ENCODE peak calls at places on chromosomes 12 and 14, in four cellular contexts. J is activated naive CD4-positive, alpha-beta T cell treated with anti-CD3 and anti-CD28 coated beads for 36 hours; Z is WERI-Rb-1; X is iris pigment epithelial cell. G is an unnamed sample.

GRCh38 chr14:64682173-64682710 is 22.0 kb upstream of the PLEKHG3 start:
- DNase-seq in X (peak), Z (no peak), J (no peak), G (no peak)

GRCh38 chr12:116718578-116719454 is 19.1 kb downstream of the SPRING1 start:
- DNase-seq in X (peak), Z (no peak), J (no peak), G (no peak)

GRCh38 chr12:16020034-16020433 is 108.9 kb downstream of the DERA start:
- DNase-seq in X (no peak), Z (no peak), J (no peak), G (no peak)

GRCh38 chr12:44874981-44875416 is 1.1 kb downstream of the NELL2 start:
- DNase-seq in J (peak), Z (peak), X (no peak), G (peak)

GRCh38 chr12:56004211-56004610 is 7.1 kb downstream of the SUOX start:
- DNase-seq in Z (no peak), X (no peak), J (no peak), G (no peak)

GRCh38 chr14:54322668-54323380 is 74.0 kb upstream of the CDKN3 start:
- DNase-seq in J (no peak), Z (no peak), X (no peak), G (no peak)

GRCh38 chr14:32648434-32648833 is 290.2 kb upstream of the NPAS3 start:
- DNase-seq in X (peak), J (no peak), Z (no peak), G (no peak)

GRCh38 chr12:92470608-92471021 is 232.2 kb upstream of the PLEKHG7 start:
- DNase-seq in X (no peak), J (peak), Z (no peak), G (peak)

GRCh38 chr14:63717704-63718103 is 10.2 kb downstream of the SGPP1 start:
- DNase-seq in J (no peak), Z (no peak), X (no peak), G (no peak)

GRCh38 chr12:47276253-47277070 is 196.7 kb upstream of the AMIGO2 start:
- DNase-seq in Z (no peak), X (peak), J (peak), G (peak)

GRCh38 chr12:75099215-75099614 is 110.4 kb downstream of the KCNC2 start:
- DNase-seq in X (no peak), Z (no peak), J (no peak), G (no peak)

GRCh38 chr14:80446356-80446755 is 235.1 kb upstream of the DIO2 start:
- DNase-seq in X (peak), J (no peak), Z (no peak), G (no peak)

GRCh38 chr12:81261508-81262207 is 183.8 kb downstream of the ACSS3 start:
- DNase-seq in X (peak), Z (no peak), J (no peak), G (no peak)

GRCh38 chr14:22098435-22098834 is 424.8 kb upstream of the OR4E1 start:
- DNase-seq in J (no peak), X (no peak), Z (no peak), G (no peak)

GRCh38 chr14:74566174-74567125 is 45.6 kb downstream of the LTBP2 start:
- DNase-seq in Z (no peak), X (peak), J (no peak), G (no peak)

GRCh38 chr12:27554421-27555186 is 30.6 kb downstream of the PPFIBP1 start:
- DNase-seq in Z (no peak), J (no peak), X (no peak), G (no peak)

G was measured in activated CD4-positive, alpha-beta memory T cell treated with anti-CD3 and anti-CD28 coated beads for 36 hours.